ENCODE peak calls at places on chromosomes 3 and 15, in four cellular contexts. E is esophagus squamous epithelium, V is transverse colon, B is adrenal gland. W is an unnamed sample.

GRCh38 chr3:169524131-169524530 is 139.4 kb downstream of the MECOM start:
- DNase-seq in E (no peak), V (no peak), B (no peak), W (no peak)

GRCh38 chr15:71049706-71050422 is 65.4 kb upstream of the THSD4 start:
- DNase-seq in E (no peak), V (no peak), B (no peak), W (no peak)

GRCh38 chr3:157128771-157129671 is 30.9 kb downstream of the CCNL1 start:
- DNase-seq in E (no peak), V (peak; percentile 77), B (no peak), W (no peak)

GRCh38 chr3:143207338-143207961 is 87.9 kb downstream of the CHST2 start:
- DNase-seq in E (no peak), V (no peak), B (no peak), W (peak; percentile 12)

GRCh38 chr3:184300377-184300717 is 1.3 kb downstream of the PSMD2 start:
- DNase-seq in E (no peak), V (no peak), B (no peak), W (peak; percentile 49)

GRCh38 chr15:25635190-25635589 is 196.4 kb upstream of the UBE3A start:
- DNase-seq in E (no peak), V (no peak), B (no peak), W (no peak)

GRCh38 chr3:132203889-132204596 is 113.2 kb upstream of the ACP3 start:
- DNase-seq in E (no peak), V (no peak), B (no peak), W (no peak)

GRCh38 chr3:98875535-98875934 is 26.0 kb downstream of the DCBLD2 start:
- DNase-seq in E (no peak), V (no peak), B (no peak), W (no peak)

GRCh38 chr3:99565316-99565715 is 73.1 kb upstream of the COL8A1 start:
- DNase-seq in E (no peak), V (no peak), B (no peak), W (no peak)

GRCh38 chr15:33360876-33361275 is 50.1 kb downstream of the RYR3 start:
- DNase-seq in E (no peak), V (no peak), B (no peak), W (no peak)

GRCh38 chr15:73956276-73957086 is 30.2 kb downstream of the LOXL1 start:
- DNase-seq in E (no peak), V (no peak), B (no peak), W (peak; percentile 47)

GRCh38 chr3:124837730-124838186 is 49.4 kb downstream of the ITGB5 start:
- DNase-seq in E (no peak), V (peak; percentile 73), B (peak; percentile 91), W (no peak)

GRCh38 chr3:48897401-48898376 is 993 bp downstream of the SLC25A20 start:
- DNase-seq in E (no peak), V (peak; percentile 26), B (no peak), W (no peak)

GRCh38 chr3:128480278-128480677 is 12.7 kb downstream of the GATA2 start:
- DNase-seq in E (no peak), V (no peak), B (no peak), W (no peak)

GRCh38 chr3:94071713-94072284 is 8.9 kb downstream of the NSUN3 start:
- DNase-seq in E (no peak), V (no peak), B (no peak), W (no peak)

GRCh38 chr3:16550305-16550675 is 36.8 kb upstream of the RFTN1 start:
- DNase-seq in E (no peak), V (no peak), B (no peak), W (no peak)

GRCh38 chr15:26260517-26261133 is 397.5 kb upstream of the ATP10A start:
- DNase-seq in E (no peak), V (no peak), B (peak; percentile 34), W (no peak)

GRCh38 chr3:12553921-12554391 is 2.9 kb upstream of the MKRN2 start:
- DNase-seq in E (no peak), V (peak; percentile 29), B (no peak), W (no peak)

GRCh38 chr15:101723161-101723873 is 956 bp downstream of the TARS3 start:
- DNase-seq in E (no peak), V (peak; percentile 54), B (no peak), W (no peak)

GRCh38 chr15:77550275-77551251 is 82.1 kb downstream of the LINGO1 start:
- DNase-seq in E (no peak), V (no peak), B (no peak), W (no peak)

DNA sequence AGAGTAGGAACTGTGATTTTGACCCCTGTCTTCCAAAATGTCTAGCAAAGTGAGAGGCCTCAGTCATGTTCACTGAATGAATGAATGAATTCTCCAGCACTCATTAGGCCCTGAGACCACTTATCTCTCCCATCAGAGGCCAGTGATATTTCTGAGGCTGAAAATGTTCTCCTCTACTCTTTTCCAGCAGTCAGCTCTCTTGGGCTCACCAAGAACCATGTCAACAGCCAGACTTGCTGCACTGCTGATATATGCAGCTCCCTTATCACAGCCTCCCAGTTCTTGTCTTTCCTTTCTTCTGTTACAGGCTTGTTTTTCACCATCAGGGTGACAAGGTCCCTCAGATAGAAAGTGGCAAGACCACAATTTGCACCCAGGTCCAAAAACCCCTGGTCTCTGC is 28.7 kb upstream of the MFSD1 start:
- DNase-seq in E (no peak), V (no peak), B (no peak), W (no peak)
- TF ChIP-seq POLR2A in E (no peak), V (no peak), B (no peak), W (no peak)

GRCh38 chr3:129628169-129628522 is 21.7 kb upstream of the PLXND1 start:
- DNase-seq in E (no peak), V (no peak), B (no peak), W (no peak)

GRCh38 chr3:129629011-129629410 is 22.5 kb upstream of the PLXND1 start:
- DNase-seq in E (no peak), V (no peak), B (no peak), W (no peak)

GRCh38 chr3:129627350-129628168 is 21.1 kb upstream of the PLXND1 start:
- DNase-seq in E (peak; percentile 46), V (peak; percentile 75), B (peak; percentile 72), W (no peak)

GRCh38 chr3:129625071-129625874 is 18.8 kb upstream of the PLXND1 start:
- DNase-seq in E (no peak), V (no peak), B (peak; percentile 27), W (no peak)

DNA sequence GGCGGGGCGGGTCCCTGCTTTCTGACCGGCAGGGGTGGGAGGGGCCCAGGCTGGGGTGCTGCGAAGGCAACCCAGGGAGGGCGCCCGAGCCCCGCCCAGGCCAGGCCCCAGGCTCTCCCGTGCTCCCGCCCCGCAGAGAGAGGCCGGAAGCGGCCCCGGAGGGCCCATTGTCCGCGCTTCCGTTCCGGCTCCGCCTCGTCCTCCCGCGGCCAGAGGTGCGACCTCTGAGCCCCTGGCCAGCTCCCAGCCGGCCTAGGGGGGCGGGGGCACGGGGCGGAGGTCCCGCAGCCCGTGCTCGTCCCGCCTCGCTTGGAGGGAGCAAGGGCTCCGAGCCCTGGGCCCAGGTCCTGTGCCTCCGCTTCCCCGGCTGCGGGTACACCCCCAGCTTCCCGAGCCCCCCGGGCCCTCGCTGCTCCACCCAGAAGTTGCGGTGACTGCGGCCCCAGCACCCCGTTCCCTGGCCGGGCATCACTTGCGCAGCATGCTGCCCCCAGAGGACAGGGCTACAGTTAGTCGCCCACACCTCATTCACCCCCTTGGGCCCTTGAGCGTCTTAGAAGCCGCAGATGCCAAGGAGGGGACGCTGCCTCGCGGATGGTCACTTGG is 20.4 kb upstream of the PLXND1 start:
- DNase-seq in E (peak; percentile 40), V (peak; percentile 96), B (peak; percentile 85), W (peak; percentile 99)
- TF ChIP-seq POLR2A in E (no peak), V (peak; percentile 88), B (peak; percentile 32), W (peak; percentile 59)

GRCh38 chr15:63089260-63090043 is 32.2 kb upstream of the LACTB start:
- DNase-seq in E (no peak), V (peak; percentile 38), B (no peak), W (peak; percentile 70)

GRCh38 chr15:63090502-63091286 is 31.0 kb upstream of the LACTB start:
- DNase-seq in E (no peak), V (no peak), B (no peak), W (no peak)

GRCh38 chr15:63094495-63094931 is 27.1 kb upstream of the LACTB start:
- DNase-seq in E (no peak), V (no peak), B (no peak), W (peak; percentile 35)

GRCh38 chr15:63091679-63092078 is 30.0 kb upstream of the LACTB start:
- DNase-seq in E (no peak), V (no peak), B (no peak), W (no peak)

GRCh38 chr15:63093486-63094205 is 28.0 kb upstream of the LACTB start:
- DNase-seq in E (no peak), V (peak; percentile 87), B (peak; percentile 88), W (peak; percentile 38)
- TF ChIP-seq POLR2A in E (no peak), V (no peak), B (no peak), W (no peak)

GRCh38 chr15:40069178-40070165 is 30.5 kb upstream of the SRP14 start:
- DNase-seq in E (no peak), V (peak; percentile 95), B (peak; percentile 98), W (peak; percentile 88)
- TF ChIP-seq POLR2A in E (no peak), V (peak; percentile 23), B (no peak), W (no peak)

DNA sequence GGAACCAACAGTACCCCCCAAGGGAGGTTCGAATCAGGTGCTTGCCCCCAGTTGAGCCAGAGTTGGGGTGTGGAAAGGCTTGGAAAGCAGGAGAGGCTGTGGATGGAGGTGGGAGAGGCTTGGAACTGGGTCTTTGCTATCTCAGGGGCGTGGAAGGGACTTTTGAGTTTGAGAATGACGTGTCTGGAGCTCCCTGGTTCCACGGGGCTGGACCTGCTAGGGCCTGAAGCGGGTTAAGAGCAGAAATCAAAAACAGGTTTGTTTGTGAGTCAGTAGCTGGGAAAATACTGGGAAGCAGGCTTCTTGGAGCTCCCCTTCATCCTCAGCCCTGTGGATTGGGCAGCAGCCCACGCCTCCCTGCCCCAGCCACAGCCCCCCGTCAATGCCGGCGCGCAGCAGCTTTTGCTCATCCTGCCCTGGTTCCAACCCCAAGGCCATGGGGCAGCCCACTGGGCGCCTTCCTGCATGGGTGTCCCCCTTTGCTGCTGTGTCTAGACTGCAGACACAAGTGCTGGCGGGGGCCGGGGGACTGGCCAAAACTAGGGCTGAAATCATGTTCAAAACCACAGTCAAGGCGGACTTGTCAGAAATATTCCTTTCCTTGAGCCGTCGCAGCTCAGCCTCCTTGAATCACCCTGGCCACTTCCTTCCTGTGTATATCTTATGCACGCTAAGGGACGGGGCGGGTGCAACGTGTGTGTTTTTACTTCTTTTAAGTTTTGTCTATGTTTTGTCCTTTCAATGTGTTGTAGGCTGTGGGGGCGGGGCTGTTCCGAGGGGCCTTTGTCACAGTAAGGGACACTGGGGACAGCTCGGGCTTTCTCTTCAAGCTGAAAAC is 108.0 kb downstream of the KLF13 start:
- DNase-seq in E (peak; percentile 36), V (peak; percentile 75), B (peak; percentile 54), W (no peak)
- TF ChIP-seq POLR2A in E (no peak), V (peak; percentile 39), B (no peak), W (no peak)

DNA sequence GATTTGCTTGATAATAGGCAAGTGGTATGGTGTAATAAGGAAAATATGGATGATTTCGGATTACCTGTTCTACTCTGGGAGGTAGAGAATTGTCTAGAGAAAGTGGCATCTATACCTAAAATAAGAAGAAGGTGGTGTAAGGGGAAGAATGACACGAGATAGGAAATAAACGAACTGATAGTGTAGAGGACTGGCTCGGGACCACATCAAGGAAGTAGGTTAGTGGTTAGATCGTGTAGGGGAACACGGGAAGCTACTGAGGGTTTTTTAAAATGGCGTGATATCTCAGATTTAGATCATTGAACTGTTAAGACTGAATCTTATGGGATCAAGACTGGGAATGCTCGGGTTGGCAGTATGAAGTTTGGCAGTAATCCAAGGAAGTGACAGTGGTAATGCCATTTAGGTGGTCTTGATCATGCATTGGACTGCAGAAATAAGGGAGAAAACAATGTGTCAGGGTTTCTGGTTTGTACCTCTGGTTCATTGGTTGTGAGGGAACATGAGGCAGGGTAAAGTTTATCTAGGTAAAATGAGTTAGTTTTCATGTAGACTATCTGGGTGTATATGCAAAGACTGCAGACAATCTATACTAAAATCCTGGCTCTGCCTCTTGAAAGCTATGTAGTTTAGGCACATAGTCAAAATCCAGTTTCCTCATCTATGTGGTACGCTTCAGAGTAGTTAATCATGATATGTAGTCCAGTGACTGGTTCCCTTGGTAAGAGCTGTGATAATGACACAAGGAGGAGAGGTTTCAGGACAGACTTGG is 7.4 kb downstream of the RPL14 start:
- DNase-seq in E (no peak), V (no peak), B (no peak), W (no peak)
- TF ChIP-seq POLR2A in E (no peak), V (peak; percentile 8), B (no peak), W (no peak)